ENCODE peak calls at places on chromosomes 5 and 9, in seven cellular contexts. F is esophagus muscularis mucosa, L is endothelial cell of umbilical vein, H is H1, T is sigmoid colon, K is HCT116, I is upper lobe of left lung. C is an unnamed sample.
A peak's percentile ranks its signal among the peaks of the same experiment; 100 is the strongest.

GRCh38 chr9:32955655-32956478 is 45.6 kb downstream of the APTX start:
- DNase-seq in I (no peak), H (peak; percentile 52), F (no peak), T (no peak), K (no peak), L (no peak), C (no peak)

GRCh38 chr5:42858031-42858643 is 46.4 kb upstream of the SELENOP start:
- DNase-seq in I (no peak), F (no peak), L (no peak), T (no peak), H (no peak), K (no peak), C (no peak)

GRCh38 chr5:11146171-11146570 is 385.1 kb upstream of the DAP start:
- DNase-seq in I (no peak), L (no peak), H (no peak), T (no peak), F (no peak), K (no peak), C (no peak)

GRCh38 chr9:135857371-135857786 is 50.0 kb downstream of the CAMSAP1 start:
- DNase-seq in L (peak; percentile 31), I (no peak), H (no peak), K (no peak), T (no peak), F (no peak), C (no peak)

GRCh38 chr5:14531668-14532067 is 49.9 kb upstream of the OTULINL start:
- DNase-seq in L (no peak), T (no peak), H (no peak), I (peak; percentile 41), F (peak; percentile 66), K (no peak), C (no peak)

GRCh38 chr9:23821400-23822181 is 4.4 kb downstream of the ELAVL2 start:
- DNase-seq in T (no peak), F (no peak), L (peak; percentile 17), H (peak; percentile 80), K (no peak), I (no peak), C (no peak)

GRCh38 chr5:38808666-38809343 is 37.0 kb upstream of the OSMR start:
- DNase-seq in F (no peak), K (no peak), I (no peak), T (no peak), H (no peak), L (no peak), C (no peak)

GRCh38 chr9:78239506-78239905 is 3.6 kb downstream of the CEP78 start:
- DNase-seq in F (no peak), H (no peak), K (no peak), T (no peak), L (no peak), I (peak; percentile 28), C (no peak)

GRCh38 chr9:106962615-106963363 is 99.8 kb downstream of the ZNF462 start:
- DNase-seq in T (no peak), K (no peak), I (no peak), L (peak; percentile 97), H (no peak), F (peak; percentile 47), C (no peak)

GRCh38 chr9:112007575-112008240 is 111.1 kb downstream of the UGCG start:
- DNase-seq in H (no peak), T (no peak), F (no peak), L (no peak), K (peak; percentile 37), I (no peak), C (no peak)

GRCh38 chr5:90888511-90889324 is 330.1 kb downstream of the ADGRV1 start:
- DNase-seq in K (no peak), L (peak; percentile 98), H (no peak), T (no peak), I (no peak), F (no peak), C (no peak)

GRCh38 chr9:98087420-98088354 is 31.2 kb downstream of the NANS start:
- DNase-seq in T (peak; percentile 69), H (peak; percentile 75), L (peak; percentile 76), F (no peak), I (peak; percentile 48), K (no peak), C (no peak)

GRCh38 chr5:40572947-40573346 is 106.8 kb upstream of the PTGER4 start:
- DNase-seq in I (no peak), T (no peak), L (no peak), F (no peak), H (no peak), K (no peak), C (no peak)

GRCh38 chr5:67969176-67969575 is 246.4 kb upstream of the PIK3R1 start:
- DNase-seq in L (no peak), F (no peak), K (no peak), T (no peak), H (no peak), I (no peak), C (no peak)

GRCh38 chr9:83432104-83432627 is 106.0 kb downstream of the FRMD3 start:
- DNase-seq in H (peak; percentile 48), L (peak; percentile 60), F (no peak), T (peak; percentile 79), K (no peak), I (peak; percentile 82), C (no peak)

GRCh38 chr9:113650207-113651131 is 186.9 kb downstream of the RGS3 start:
- DNase-seq in F (no peak), K (no peak), I (peak; percentile 17), H (no peak), L (peak; percentile 86), T (peak; percentile 65), C (no peak)

GRCh38 chr9:37200572-37201005 is 80.2 kb downstream of the ZCCHC7 start:
- DNase-seq in T (no peak), F (no peak), H (no peak), I (no peak), K (no peak), L (peak; percentile 86), C (no peak)

GRCh38 chr5:178486305-178486704 is 103.9 kb downstream of the COL23A1 start:
- DNase-seq in K (no peak), I (no peak), H (no peak), T (no peak), L (no peak), F (no peak), C (peak; percentile 90)

GRCh38 chr5:178488696-178489095 is 101.5 kb downstream of the COL23A1 start:
- DNase-seq in I (no peak), F (no peak), H (no peak), T (no peak), K (no peak), L (no peak), C (no peak)

GRCh38 chr5:178489281-178489976 is 100.8 kb downstream of the COL23A1 start:
- DNase-seq in K (no peak), T (no peak), I (no peak), L (no peak), F (no peak), H (no peak), C (peak; percentile 56)

GRCh38 chr5:178490935-178491632 is 99.1 kb downstream of the COL23A1 start:
- DNase-seq in K (no peak), I (no peak), T (no peak), F (no peak), H (no peak), L (no peak), C (peak; percentile 56)

GRCh38 chr5:178487911-178488310 is 102.3 kb downstream of the COL23A1 start:
- DNase-seq in H (no peak), T (no peak), I (no peak), L (no peak), K (no peak), F (no peak), C (no peak)
- TF ChIP-seq POLR2AphosphoS5 in H (no peak), T (no peak), I (no peak), L (no peak), K (no peak), F (no peak), C (no peak)

DNA sequence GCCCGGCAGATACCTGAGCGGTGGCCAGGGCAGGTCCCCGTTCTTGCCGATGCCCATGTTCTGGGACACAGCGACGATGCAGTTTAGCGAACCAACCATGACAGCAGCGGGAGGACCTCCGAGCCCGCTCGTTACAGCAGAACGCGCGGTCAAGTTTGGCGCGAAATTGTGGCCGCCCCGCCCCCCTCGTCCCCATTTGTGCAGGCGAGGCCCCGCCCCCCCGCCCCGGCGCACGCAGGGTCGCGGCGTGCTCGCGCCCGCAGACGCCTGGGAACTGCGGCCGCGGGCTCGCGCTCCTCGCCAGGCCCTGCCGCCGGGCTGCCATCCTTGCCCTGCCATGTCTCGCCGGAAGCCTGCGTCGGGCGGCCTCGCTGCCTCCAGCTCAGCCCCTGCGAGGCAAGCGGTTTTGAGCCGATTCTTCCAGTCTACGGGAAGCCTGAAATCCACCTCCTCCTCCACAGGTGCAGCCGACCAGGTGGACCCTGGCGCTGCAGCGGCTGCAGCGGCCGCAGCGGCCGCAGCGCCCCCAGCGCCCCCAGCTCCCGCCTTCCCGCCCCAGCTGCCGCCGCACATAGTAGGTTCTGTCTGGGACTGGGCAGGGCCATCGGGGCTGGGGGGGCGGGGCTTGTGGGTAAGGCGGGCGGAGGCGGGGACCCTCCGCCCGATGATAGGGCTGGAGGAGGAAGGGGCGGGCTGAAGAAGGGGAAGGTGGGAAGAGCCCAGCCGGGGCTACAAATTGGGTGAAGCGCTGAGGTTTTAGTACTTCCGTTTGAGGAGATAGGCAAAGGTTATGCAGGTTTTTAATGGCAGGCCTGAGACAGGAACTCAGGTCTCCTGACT is at the start of the genes DHFR and MSH3:
- DNase-seq in H (peak; percentile 88), I (peak; percentile 88), K (peak; percentile 85), L (peak; percentile 88), T (peak; percentile 89), F (peak; percentile 96), C (peak; percentile 85)
- TF ChIP-seq POLR2AphosphoS5 in H (peak; percentile 61), I (peak; percentile 32), K (peak; percentile 80), L (peak; percentile 66), T (peak; percentile 79), F (peak; percentile 39), C (peak; percentile 65)

DNA sequence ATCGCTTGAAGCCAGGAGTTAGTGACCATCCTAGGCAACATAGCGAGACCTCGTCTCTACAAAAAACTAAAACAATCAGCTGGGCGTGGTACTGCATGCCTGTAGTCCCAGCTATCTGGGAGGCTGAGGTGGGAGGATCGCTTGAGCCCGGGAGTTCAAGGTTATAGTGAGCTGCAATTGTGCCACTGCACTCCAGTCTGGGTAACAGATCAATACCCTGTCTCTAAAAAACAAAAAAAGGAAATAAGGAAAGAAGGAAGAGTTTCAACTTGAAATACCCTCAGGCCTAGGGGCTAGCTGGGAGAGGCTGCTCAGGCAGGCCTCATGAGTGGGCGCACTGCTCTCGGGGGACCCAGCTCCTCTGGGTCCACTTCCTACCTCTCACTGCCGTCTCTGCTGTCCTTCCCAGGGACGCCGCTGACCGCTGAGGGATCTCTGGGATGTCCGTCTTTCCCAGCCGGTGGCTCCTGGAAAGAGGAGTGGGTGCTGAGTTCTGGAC is 56.4 kb downstream of the PRRT1B start:
- DNase-seq in I (no peak), F (no peak), H (no peak), L (no peak), K (no peak), T (no peak), C (no peak)
- TF ChIP-seq POLR2AphosphoS5 in I (no peak), F (no peak), H (no peak), L (no peak), K (no peak), T (no peak), C (no peak)

DNA sequence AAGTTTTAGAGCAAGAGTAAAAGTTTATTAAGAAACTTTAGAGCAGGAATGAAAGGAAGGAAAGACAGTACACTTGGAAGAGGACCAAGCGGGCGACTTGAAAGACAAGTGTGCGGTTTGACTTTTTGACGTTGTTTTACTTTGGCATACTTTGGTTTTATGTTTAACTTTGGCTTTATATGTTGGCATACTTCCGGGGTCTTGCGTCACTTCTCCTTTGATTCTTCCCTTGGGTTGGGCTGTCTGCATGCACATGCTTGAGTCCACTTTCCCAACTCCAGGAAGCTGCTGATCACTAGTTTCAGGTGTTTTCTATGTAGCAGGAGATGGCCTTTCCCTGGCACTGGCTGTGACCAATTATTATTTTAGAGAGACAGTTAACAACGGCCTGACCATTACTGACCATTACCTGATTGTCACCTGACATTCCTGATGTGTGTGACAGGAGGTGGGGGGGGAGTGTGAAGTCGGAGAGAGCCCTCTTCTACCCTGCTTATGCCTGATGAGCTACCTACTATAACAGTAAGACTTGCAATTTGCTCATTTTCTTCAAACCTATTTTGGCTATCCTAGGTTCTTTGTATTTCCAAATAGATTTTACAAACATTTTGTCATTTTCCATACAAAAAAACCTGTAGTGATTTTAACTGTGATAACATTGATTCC is 45.5 kb downstream of the TNFSF8 start:
- DNase-seq in L (no peak), F (peak; percentile 53), H (no peak), I (peak; percentile 83), K (no peak), T (no peak), C (peak; percentile 31)
- TF ChIP-seq POLR2AphosphoS5 in L (no peak), F (no peak), H (no peak), I (peak; percentile 9), K (no peak), T (no peak), C (no peak)

C was measured in HL-60.